ENCODE peak calls at places on chromosomes 1 and 21, in ten cellular contexts. A is nucleus accumbens; Q is AG10803; G is progenitor cell of endocrine pancreas; J is GM19239; E is ELF-1; L is activated CD4-positive, alpha-beta T cell treated with anti-CD3 and anti-CD28 coated beads, Interleukin-2, amount 50 U/mL, for 48 hours; C is ACHN; W is MM.1S; H is NCI-H2107. Y is an unnamed sample.
A peak's percentile ranks its signal among the peaks of the same experiment; 100 is the strongest.

GRCh38 chr1:81804320-81804719 is 3.6 kb downstream of the ADGRL2 start:
- DNase-seq in A (no peak), Q (no peak), G (no peak), J (no peak), E (peak; percentile 41), L (no peak), C (peak; percentile 26), W (no peak), H (no peak), Y (no peak)

GRCh38 chr1:169999357-169999756 is 75.1 kb downstream of the KIFAP3 start:
- DNase-seq in A (peak; percentile 8), Q (peak; percentile 94), G (no peak), J (no peak), E (no peak), L (no peak), C (no peak), W (no peak), H (no peak), Y (no peak)

GRCh38 chr1:9270290-9270900 is 22.3 kb upstream of the SPSB1 start:
- DNase-seq in A (no peak), Q (no peak), G (no peak), J (no peak), E (peak; percentile 68), L (no peak), C (no peak), W (no peak), H (no peak), Y (peak; percentile 98)

GRCh38 chr21:42080788-42081083 is 9.6 kb downstream of the UMODL1 start:
- DNase-seq in A (no peak), Q (peak; percentile 99), G (no peak), J (no peak), E (no peak), L (no peak), C (no peak), W (no peak), H (no peak), Y (no peak)

GRCh38 chr1:5980314-5981008 is 11.8 kb downstream of the NPHP4 start:
- DNase-seq in A (peak; percentile 8), Q (peak; percentile 72), G (no peak), J (no peak), E (peak; percentile 92), L (no peak), C (peak; percentile 25), W (no peak), H (no peak), Y (peak; percentile 99)

GRCh38 chr21:26966978-26967913 is at the start of gene ADAMTS5:
- DNase-seq in A (peak; percentile 12), Q (peak; percentile 94), G (peak; percentile 20), J (no peak), E (peak; percentile 78), L (no peak), C (peak; percentile 73), W (no peak), H (no peak), Y (no peak)

GRCh38 chr1:53343831-53344668 is 16.2 kb upstream of the LRP8 start:
- DNase-seq in A (no peak), Q (peak; percentile 6), G (peak; percentile 3), J (no peak), E (peak; percentile 83), L (no peak), C (no peak), W (no peak), H (no peak), Y (no peak)

GRCh38 chr1:37031419-37031818 is 2.9 kb downstream of the GRIK3 start:
- DNase-seq in A (no peak), Q (no peak), G (no peak), J (no peak), E (no peak), L (no peak), C (no peak), W (no peak), H (no peak), Y (no peak)

GRCh38 chr1:194214735-194215134 is 1028.3 kb upstream of the B3GALT2 start:
- DNase-seq in A (no peak), Q (no peak), G (no peak), J (no peak), E (no peak), L (no peak), C (no peak), W (no peak), H (no peak), Y (no peak)

GRCh38 chr1:29650476-29650875 is 414.2 kb downstream of the PTPRU start:
- DNase-seq in A (no peak), Q (no peak), G (no peak), J (no peak), E (no peak), L (no peak), C (no peak), W (no peak), H (no peak), Y (no peak)

GRCh38 chr21:38875694-38876492 is 70.2 kb downstream of the ETS2 start:
- DNase-seq in A (no peak), Q (peak; percentile 92), G (no peak), J (no peak), E (no peak), L (no peak), C (no peak), W (no peak), H (peak; percentile 43), Y (no peak)

GRCh38 chr1:53542551-53542950 is 83.4 kb downstream of the DMRTB1 start:
- DNase-seq in A (no peak), Q (no peak), G (no peak), J (no peak), E (no peak), L (no peak), C (no peak), W (no peak), H (no peak), Y (no peak)

GRCh38 chr1:1250828-1251284 is 4.3 kb upstream of the C1QTNF12 start:
- DNase-seq in A (no peak), Q (no peak), G (no peak), J (peak; percentile 71), E (no peak), L (peak; percentile 58), C (no peak), W (no peak), H (no peak), Y (peak; percentile 97)

GRCh38 chr1:24725209-24725651 is 20.0 kb upstream of the CLIC4 start:
- DNase-seq in A (no peak), Q (no peak), G (no peak), J (no peak), E (peak; percentile 87), L (no peak), C (no peak), W (no peak), H (no peak), Y (no peak)

GRCh38 chr1:179137623-179138235 is 55.9 kb downstream of the TOR3A start:
- DNase-seq in A (no peak), Q (peak; percentile 49), G (no peak), J (no peak), E (no peak), L (no peak), C (no peak), W (no peak), H (no peak), Y (no peak)

GRCh38 chr1:76640092-76640491 is 227.2 kb upstream of the ST6GALNAC5 start:
- DNase-seq in A (no peak), Q (peak; percentile 69), G (no peak), J (no peak), E (no peak), L (no peak), C (no peak), W (no peak), H (no peak), Y (no peak)

GRCh38 chr1:8903908-8904650 is 25.6 kb upstream of the ENO1 start:
- DNase-seq in A (no peak), Q (peak; percentile 98), G (no peak), J (no peak), E (peak; percentile 94), L (no peak), C (peak; percentile 96), W (no peak), H (no peak), Y (peak; percentile 50)

GRCh38 chr1:61887921-61888564 is 145.8 kb downstream of the PATJ start:
- DNase-seq in A (no peak), Q (no peak), G (no peak), J (no peak), E (no peak), L (no peak), C (no peak), W (no peak), H (no peak), Y (no peak)

GRCh38 chr1:111665527-111665926 is 45.9 kb downstream of the RAP1A start:
- DNase-seq in A (no peak), Q (no peak), G (no peak), J (no peak), E (no peak), L (no peak), C (no peak), W (no peak), H (no peak), Y (no peak)

GRCh38 chr1:43129334-43129733 is 42.8 kb downstream of the EBNA1BP2 start:
- DNase-seq in A (no peak), Q (no peak), G (no peak), J (no peak), E (no peak), L (no peak), C (no peak), W (no peak), H (no peak), Y (no peak)